ENCODE peak calls at places on chromosomes 7 and 10, in six cellular contexts. J, F, G, M, N and B are unnamed samples.

GRCh38 chr7:2471022-2471329 is 5.2 kb downstream of the GRIFIN start:
- DNase-seq in G (no peak), N (no peak), J (no peak), F (no peak), M (no peak), B (peak; percentile 54)

GRCh38 chr10:12252882-12253546 is 57.0 kb downstream of the CDC123 start:
- DNase-seq in J (peak; percentile 65), N (no peak), M (no peak), F (no peak), G (peak; percentile 52), B (peak; percentile 49)

GRCh38 chr10:96991313-96991841 is 159.3 kb downstream of the LCOR start:
- DNase-seq in G (no peak), N (no peak), J (no peak), M (no peak), F (no peak), B (no peak)

GRCh38 chr7:133683182-133683454 is 430.2 kb downstream of the EXOC4 start:
- DNase-seq in N (no peak), G (peak; percentile 10), F (no peak), J (no peak), M (no peak), B (no peak)

GRCh38 chr10:16770646-16771045 is 46.6 kb downstream of the RSU1 start:
- DNase-seq in J (no peak), F (no peak), N (no peak), M (no peak), G (no peak), B (no peak)

GRCh38 chr10:102202386-102202785 is 23.7 kb upstream of the ELOVL3 start:
- DNase-seq in G (no peak), M (no peak), N (no peak), J (no peak), F (no peak), B (no peak)

GRCh38 chr10:99661370-99661749 is 2.1 kb downstream of the ENTPD7 start:
- DNase-seq in N (no peak), M (peak; percentile 72), F (no peak), J (peak; percentile 44), G (no peak), B (no peak)

GRCh38 chr7:51240868-51241267 is 75.7 kb downstream of the COBL start:
- DNase-seq in M (no peak), F (no peak), J (no peak), N (no peak), G (no peak), B (no peak)

GRCh38 chr7:124411796-124412195 is 353.8 kb downstream of the GPR37 start:
- DNase-seq in M (no peak), N (no peak), G (no peak), F (no peak), J (no peak), B (no peak)

GRCh38 chr10:44864042-44864436 is 47.1 kb upstream of the TMEM72 start:
- DNase-seq in J (no peak), G (no peak), M (peak; percentile 3), N (no peak), F (no peak), B (no peak)

GRCh38 chr10:116722736-116723427 is 19.5 kb downstream of the HSPA12A start:
- DNase-seq in N (no peak), F (no peak), J (no peak), G (no peak), M (no peak), B (no peak)

GRCh38 chr10:31343009-31343408 is 24.0 kb downstream of the ZEB1 start:
- DNase-seq in J (no peak), F (no peak), M (no peak), G (no peak), N (no peak), B (no peak)

GRCh38 chr10:79266543-79267312 is 80.5 kb upstream of the PPIF start:
- DNase-seq in M (peak; percentile 92), G (no peak), N (no peak), J (no peak), F (peak; percentile 81), B (peak; percentile 98)

GRCh38 chr7:120273476-120273975 is 551 bp downstream of the KCND2 start:
- DNase-seq in G (no peak), F (peak; percentile 15), N (peak; percentile 0), J (peak; percentile 6), M (peak; percentile 7), B (peak; percentile 15)

GRCh38 chr10:121455377-121455776 is 142.9 kb downstream of the FGFR2 start:
- DNase-seq in M (no peak), N (no peak), J (no peak), F (no peak), G (no peak), B (no peak)

GRCh38 chr10:11331706-11332105 is 279.7 kb downstream of the USP6NL start:
- DNase-seq in N (no peak), F (no peak), M (peak; percentile 48), J (no peak), G (no peak), B (no peak)

GRCh38 chr7:90593205-90593604 is 2.9 kb upstream of the CDK14 start:
- DNase-seq in N (no peak), M (peak; percentile 13), G (no peak), F (no peak), J (no peak), B (no peak)

GRCh38 chr10:34687434-34688205 is 127.5 kb downstream of the PARD3 start:
- DNase-seq in G (no peak), M (no peak), J (peak; percentile 15), F (no peak), N (no peak), B (no peak)

GRCh38 chr10:34690403-34691049 is 124.6 kb downstream of the PARD3 start:
- DNase-seq in M (no peak), G (no peak), F (no peak), N (no peak), J (no peak), B (no peak)

GRCh38 chr10:34689053-34689452 is 126.0 kb downstream of the PARD3 start:
- DNase-seq in J (no peak), M (peak; percentile 44), N (no peak), F (no peak), G (no peak), B (no peak)
- TF ChIP-seq MYC in J (no peak), M (no peak), N (no peak), F (no peak), G (no peak), B (no peak)

GRCh38 chr10:92656266-92656961 is 33.3 kb upstream of the HHEX start:
- DNase-seq in J (no peak), G (no peak), N (no peak), M (no peak), F (no peak), B (no peak)

GRCh38 chr10:92657024-92657423 is 32.7 kb upstream of the HHEX start:
- DNase-seq in J (no peak), G (no peak), M (no peak), N (peak; percentile 49), F (no peak), B (peak; percentile 16)

DNA sequence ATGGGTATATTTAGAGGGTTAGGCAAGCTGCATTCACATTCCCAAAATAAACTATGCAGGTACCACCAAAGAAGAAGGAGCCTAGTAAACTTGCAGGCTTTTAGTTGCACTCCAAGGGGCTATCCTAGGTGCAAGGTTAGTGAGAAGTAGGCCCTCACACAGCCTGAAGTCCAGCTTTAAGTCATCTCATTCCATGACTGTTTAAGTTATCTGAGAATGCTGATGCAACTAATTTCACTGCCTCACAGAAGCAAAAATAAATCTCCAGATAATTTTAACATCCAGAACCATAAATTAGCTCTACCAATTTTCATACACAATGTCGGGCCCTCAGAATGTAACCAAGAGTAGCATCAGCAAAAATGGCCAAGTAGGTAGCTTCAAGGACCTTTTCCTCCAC is 34.3 kb upstream of the HHEX start:
- DNase-seq in M (no peak), J (no peak), G (no peak), N (no peak), F (no peak), B (no peak)
- TF ChIP-seq CTCF in M (no peak), J (no peak), G (no peak), N (no peak), F (no peak), B (no peak)

GRCh38 chr7:44101966-44102845 is 1.9 kb upstream of the AEBP1 start:
- DNase-seq in J (no peak), F (no peak), N (no peak), M (no peak), G (no peak), B (no peak)

GRCh38 chr7:44098092-44099068 is 5.8 kb upstream of the AEBP1 start:
- DNase-seq in F (no peak), G (no peak), N (no peak), J (no peak), M (no peak), B (no peak)

GRCh38 chr7:44099669-44100068 is 4.5 kb upstream of the AEBP1 start:
- DNase-seq in F (no peak), J (no peak), M (no peak), N (no peak), G (no peak), B (no peak)

GRCh38 chr7:44101304-44101965 is 2.7 kb upstream of the AEBP1 start:
- DNase-seq in F (no peak), N (no peak), G (no peak), M (no peak), J (no peak), B (no peak)

DNA sequence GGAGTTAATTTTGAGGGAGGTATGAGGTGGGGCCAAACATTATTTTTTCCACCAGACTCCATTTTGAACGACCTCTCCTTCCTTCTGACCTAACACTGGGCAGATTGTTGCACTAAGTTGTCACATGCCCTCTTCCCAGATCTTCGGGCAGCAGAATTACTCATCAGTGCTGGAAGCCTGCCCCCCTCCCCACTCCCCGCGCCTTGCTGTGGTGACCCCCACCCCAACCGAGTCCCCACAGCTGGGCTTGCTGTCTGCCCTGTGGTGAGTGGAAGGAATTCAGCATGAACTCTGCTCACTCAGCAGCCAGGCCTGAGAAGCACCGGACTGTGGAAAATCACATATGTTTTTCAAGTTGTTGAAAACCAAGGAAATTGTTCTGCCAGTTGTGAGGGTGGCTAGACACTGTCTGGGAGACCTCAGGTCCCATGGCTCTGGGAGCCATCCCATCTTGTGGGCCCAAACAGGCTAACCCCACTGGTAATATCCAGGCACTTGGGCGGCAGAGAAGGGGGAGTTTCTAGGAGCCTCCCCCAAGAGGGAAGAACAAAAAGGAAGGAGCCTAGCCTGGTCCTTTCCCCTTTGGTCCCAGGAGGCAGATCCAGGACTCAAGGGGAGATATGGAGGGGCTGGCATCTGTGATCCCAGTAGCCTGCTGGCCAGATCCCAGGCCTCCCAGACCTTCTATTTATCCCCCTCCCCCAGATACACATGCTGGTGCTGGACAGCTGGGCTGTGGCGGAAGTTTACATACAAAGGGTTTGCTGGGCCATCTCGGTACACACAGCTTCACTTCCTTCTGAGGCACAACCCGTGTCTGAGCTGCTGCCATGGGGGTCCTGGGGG is 3.5 kb upstream of the AEBP1 start:
- DNase-seq in M (no peak), N (no peak), F (no peak), G (no peak), J (no peak), B (no peak)
- TF ChIP-seq MAX in M (no peak), N (peak; percentile 27), F (no peak), G (no peak), J (no peak), B (no peak)

GRCh38 chr7:141674201-141674671 is 27.7 kb downstream of the DENND11 start:
- DNase-seq in F (no peak), J (peak; percentile 60), N (peak; percentile 45), G (no peak), M (peak; percentile 97), B (no peak)
- TF ChIP-seq MYC in F (no peak), J (no peak), N (no peak), G (no peak), M (no peak), B (no peak)